ENCODE peak calls at places on chromosomes 11 and 22, in four cellular contexts. V, O, Q and Y are unnamed samples.

GRCh38 chr11:11218287-11218986 is 134.6 kb downstream of the CSNK2A3 start:
- DNase-seq in V (no peak), O (peak; percentile 79), Q (peak; percentile 29), Y (no peak)

GRCh38 chr11:46099973-46100335 is 21.3 kb downstream of the PHF21A start:
- DNase-seq in V (no peak), O (no peak), Q (no peak), Y (no peak)

GRCh38 chr11:105582497-105582896 is 27.4 kb upstream of the GRIA4 start:
- DNase-seq in V (no peak), O (no peak), Q (no peak), Y (no peak)

GRCh38 chr11:45333506-45333971 is 47.4 kb upstream of the SYT13 start:
- DNase-seq in V (no peak), O (peak; percentile 48), Q (peak; percentile 66), Y (no peak)

GRCh38 chr11:121535122-121535796 is 82.5 kb upstream of the SORL1-AS1 start:
- DNase-seq in V (no peak), O (no peak), Q (no peak), Y (no peak)

GRCh38 chr11:67416416-67417335 is 1.2 kb downstream of the CARNS1 start:
- DNase-seq in V (no peak), O (no peak), Q (no peak), Y (no peak)

GRCh38 chr11:69131644-69132300 is 24.0 kb upstream of the SMIM38 start:
- DNase-seq in V (peak; percentile 91), O (no peak), Q (peak; percentile 76), Y (no peak)

GRCh38 chr11:76770642-76771445 is 12.3 kb upstream of the TSKU start:
- DNase-seq in V (peak; percentile 70), O (no peak), Q (no peak), Y (no peak)

GRCh38 chr11:71329165-71329510 is 76.8 kb upstream of the SHANK2 start:
- DNase-seq in V (no peak), O (no peak), Q (no peak), Y (no peak)

GRCh38 chr11:135074397-135074998 is 662.5 kb upstream of the B3GAT1 start:
- DNase-seq in V (peak; percentile 27), O (no peak), Q (no peak), Y (no peak)

GRCh38 chr11:3605721-3606324 is 36.0 kb downstream of the ART5 start:
- DNase-seq in V (no peak), O (no peak), Q (no peak), Y (no peak)

GRCh38 chr11:73399159-73400090 is 23.2 kb downstream of the RELT start:
- DNase-seq in V (no peak), O (no peak), Q (no peak), Y (no peak)

GRCh38 chr11:1863352-1864215 is 10.7 kb downstream of the LSP1 start:
- DNase-seq in V (peak; percentile 84), O (no peak), Q (peak; percentile 89), Y (no peak)

GRCh38 chr11:2878782-2879181 is 6.8 kb downstream of the CDKN1C start:
- DNase-seq in V (no peak), O (no peak), Q (no peak), Y (no peak)

GRCh38 chr22:37141971-37142647 is 7.6 kb downstream of the IL2RB start:
- DNase-seq in V (no peak), O (no peak), Q (no peak), Y (no peak)

GRCh38 chr11:4054643-4055042 is 40.0 kb upstream of the RRM1 start:
- DNase-seq in V (no peak), O (no peak), Q (no peak), Y (no peak)

GRCh38 chr11:9574556-9574805 is 1.0 kb downstream of the WEE1 start:
- DNase-seq in V (peak; percentile 67), O (no peak), Q (no peak), Y (no peak)

GRCh38 chr22:40021401-40022000 is 26.7 kb downstream of the FAM83F start:
- DNase-seq in V (no peak), O (no peak), Q (no peak), Y (no peak)

GRCh38 chr22:36775589-36775965 is 342 bp downstream of the IFT27 start:
- DNase-seq in V (peak; percentile 69), O (peak; percentile 46), Q (peak; percentile 18), Y (peak; percentile 22)

GRCh38 chr22:42805998-42806481 is 51.0 kb downstream of the ARFGAP3 start:
- DNase-seq in V (peak; percentile 31), O (no peak), Q (no peak), Y (no peak)

GRCh38 chr22:32361257-32361656 is 3.6 kb downstream of the RFPL3 start:
- DNase-seq in V (no peak), O (no peak), Q (no peak), Y (no peak)
- H3K27ac ChIP-seq in V (no peak overlapping the region), O (no peak overlapping the region), Q (no peak overlapping the region), Y (no peak overlapping the region)

GRCh38 chr11:118614511-118614910 is 7.1 kb downstream of the PHLDB1 start:
- DNase-seq in V (no peak), O (no peak), Q (no peak), Y (no peak)
- H3K27ac ChIP-seq in V (no peak overlapping the region), O (no peak overlapping the region), Q (no peak overlapping the region), Y (peak overlapping the region; percentile 12)

GRCh38 chr11:43542734-43543133 is 137.8 kb upstream of the HSD17B12 start:
- DNase-seq in V (no peak), O (no peak), Q (no peak), Y (no peak)
- H3K27ac ChIP-seq in V (no peak overlapping the region), O (no peak overlapping the region), Q (no peak overlapping the region), Y (no peak overlapping the region)

DNA sequence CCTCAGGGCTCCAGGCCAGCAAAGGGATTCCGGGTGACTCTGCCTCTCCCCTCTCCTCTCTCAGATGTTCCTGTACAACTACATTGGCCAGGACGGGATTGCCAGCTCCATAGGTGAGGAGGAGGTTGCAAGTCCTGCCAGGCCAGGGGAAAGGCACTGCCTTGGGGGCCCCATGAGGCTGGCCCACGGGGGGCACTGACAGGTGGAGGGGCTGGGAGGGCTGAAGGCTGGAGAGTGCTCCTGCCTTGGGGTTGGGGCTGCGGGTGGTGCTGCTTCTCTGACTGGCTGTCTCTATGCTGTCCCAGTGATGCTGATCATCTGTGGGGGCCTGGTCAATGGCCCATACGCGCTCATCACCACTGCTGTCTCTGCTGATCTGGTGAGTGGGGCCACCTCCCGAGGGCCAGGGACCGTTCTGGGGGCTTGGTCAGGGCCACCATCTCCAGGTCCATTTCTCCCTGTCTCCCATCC is 21.7 kb downstream of the SLC37A2 start:
- DNase-seq in V (no peak), O (no peak), Q (no peak), Y (no peak)
- H3K27ac ChIP-seq in V (no peak overlapping the region), O (no peak overlapping the region), Q (no peak overlapping the region), Y (no peak overlapping the region)

GRCh38 chr22:23113067-23113846 is 28.5 kb downstream of the RSPH14 start:
- DNase-seq in V (no peak), O (peak; percentile 84), Q (peak; percentile 18), Y (peak; percentile 84)

GRCh38 chr22:23110922-23111527 is 30.8 kb downstream of the RSPH14 start:
- DNase-seq in V (no peak), O (no peak), Q (no peak), Y (peak; percentile 28)

GRCh38 chr22:23114721-23115020 is 27.1 kb downstream of the RSPH14 start:
- DNase-seq in V (no peak), O (no peak), Q (no peak), Y (no peak)

GRCh38 chr22:23113847-23114720 is 27.7 kb downstream of the RSPH14 start:
- DNase-seq in V (no peak), O (no peak), Q (no peak), Y (peak; percentile 85)

DNA sequence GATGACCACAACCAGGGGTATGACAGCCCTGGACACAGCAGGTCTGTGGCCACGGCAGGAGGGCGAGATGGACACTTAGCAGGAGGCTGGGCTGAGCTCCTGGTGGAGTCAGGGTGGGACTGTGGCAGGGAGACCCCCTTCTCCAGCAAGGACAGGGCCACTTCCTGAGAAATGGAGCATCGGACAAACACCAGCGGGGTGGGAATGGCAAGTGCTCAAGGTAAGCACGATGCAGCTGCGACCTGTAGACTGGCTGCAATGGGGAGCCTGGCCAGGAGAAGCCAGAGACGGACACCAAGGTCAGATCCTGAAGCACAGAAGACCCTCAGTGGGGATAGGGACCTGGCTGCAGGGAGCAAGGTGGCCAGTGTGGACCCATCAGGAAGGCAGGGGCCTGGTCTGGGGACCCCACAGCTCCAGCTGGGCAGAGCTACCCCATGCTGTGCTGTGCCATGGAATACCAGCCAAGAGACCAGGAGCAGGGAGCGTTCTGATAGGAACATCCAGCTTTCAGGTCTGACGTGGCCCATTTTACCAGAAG is 29.2 kb downstream of the RSPH14 start:
- DNase-seq in V (no peak), O (no peak), Q (no peak), Y (no peak)
- H3K27ac ChIP-seq in V (no peak overlapping the region), O (no peak overlapping the region), Q (no peak overlapping the region), Y (peak overlapping the region; percentile 100)

GRCh38 chr11:120088056-120088455 is 49.9 kb downstream of the TRIM29 start:
- DNase-seq in V (no peak), O (no peak), Q (no peak), Y (no peak)
- H3K27ac ChIP-seq in V (no peak overlapping the region), O (no peak overlapping the region), Q (no peak overlapping the region), Y (peak overlapping the region; percentile 96)

GRCh38 chr11:6401439-6401838 is 11.2 kb downstream of the SMPD1 start:
- DNase-seq in V (no peak), O (no peak), Q (no peak), Y (no peak)
- H3K27ac ChIP-seq in V (no peak overlapping the region), O (peak overlapping the region; percentile 98), Q (peak overlapping the region; percentile 78), Y (peak overlapping the region; percentile 56)

GRCh38 chr22:23762866-23763578 is at the start of gene C22orf15:
- DNase-seq in V (peak; percentile 48), O (no peak), Q (no peak), Y (peak; percentile 42)

GRCh38 chr22:23767303-23767672 is 484 bp downstream of the CHCHD10 start:
- DNase-seq in V (peak; percentile 39), O (no peak), Q (no peak), Y (no peak)

GRCh38 chr22:23764931-23765881 is 2.4 kb downstream of the C22orf15 start:
- DNase-seq in V (no peak), O (no peak), Q (no peak), Y (no peak)

GRCh38 chr22:23760056-23760455 is 2.7 kb upstream of the C22orf15 start:
- DNase-seq in V (no peak), O (no peak), Q (no peak), Y (no peak)

GRCh38 chr22:23763579-23764331 is 965 bp downstream of the C22orf15 start:
- DNase-seq in V (peak; percentile 45), O (peak; percentile 73), Q (no peak), Y (no peak)
- H3K27ac ChIP-seq in V (no peak overlapping the region), O (peak overlapping the region; percentile 74), Q (no peak overlapping the region), Y (no peak overlapping the region)

GRCh38 chr11:117197516-117198456 is 1.4 kb upstream of the TAGLN start:
- DNase-seq in V (peak; percentile 76), O (no peak), Q (no peak), Y (no peak)
- H3K27ac ChIP-seq in V (no peak overlapping the region), O (no peak overlapping the region), Q (peak overlapping the region; percentile 77), Y (no peak overlapping the region)